ENCODE peak calls at places on chromosome 19, in nine cellular contexts. Z is Calu3, M is tibial nerve, W is fibroblast of lung, L is HFFc6, X is BE2C, T is mucosa of descending colon, J is mesothelial cell of epicardium, G is neural crest cell. R is an unnamed sample.
A peak's percentile ranks its signal among the peaks of the same experiment; 100 is the strongest.

GRCh38 chr19:55248704-55249103 is 10.1 kb downstream of the PPP6R1 start:
- DNase-seq in M (no peak), G (no peak), Z (no peak), J (no peak), W (no peak), X (no peak), L (no peak), T (no peak), R (no peak)

GRCh38 chr19:8477889-8478288 is 24.6 kb downstream of the PRAM1 start:
- DNase-seq in W (no peak), J (no peak), T (no peak), G (no peak), M (no peak), X (no peak), L (no peak), Z (no peak), R (no peak)

GRCh38 chr19:33399745-33400681 is 26.5 kb downstream of the CEBPG start:
- DNase-seq in L (no peak), T (peak; percentile 17), Z (no peak), X (peak; percentile 8), M (no peak), G (no peak), J (no peak), W (no peak), R (no peak)

GRCh38 chr19:29680447-29680846 is 15.2 kb downstream of the PLEKHF1 start:
- DNase-seq in J (no peak), X (no peak), L (no peak), Z (no peak), M (no peak), G (no peak), T (peak; percentile 78), W (no peak), R (no peak)

GRCh38 chr19:19040417-19040816 is 7.0 kb downstream of the ARMC6 start:
- DNase-seq in J (no peak), Z (no peak), W (peak; percentile 65), G (no peak), X (no peak), T (no peak), M (peak; percentile 74), L (peak; percentile 55), R (no peak)

GRCh38 chr19:53537523-53538377 is at the start of gene ZNF331:
- DNase-seq in M (peak; percentile 68), T (peak; percentile 85), W (peak; percentile 71), J (peak; percentile 59), L (peak; percentile 70), Z (no peak), G (peak; percentile 58), X (peak; percentile 80), R (peak; percentile 92)

GRCh38 chr19:46999878-47000277 is 19.8 kb upstream of the NPAS1 start:
- DNase-seq in L (no peak), M (no peak), Z (no peak), J (no peak), X (no peak), G (no peak), T (no peak), W (no peak), R (no peak)

GRCh38 chr19:47698631-47699359 is 14.4 kb upstream of the EHD2 start:
- DNase-seq in J (no peak), Z (no peak), W (no peak), X (no peak), M (no peak), G (no peak), T (no peak), L (no peak), R (no peak)

GRCh38 chr19:33171916-33172359 is 22.2 kb upstream of the LRP3 start:
- DNase-seq in G (no peak), W (peak; percentile 58), M (no peak), J (no peak), X (no peak), Z (no peak), T (no peak), L (peak; percentile 60), R (no peak)

GRCh38 chr19:51098366-51099069 is 9.7 kb downstream of the CTU1 start:
- DNase-seq in G (no peak), X (no peak), W (peak; percentile 6), J (no peak), L (no peak), Z (no peak), T (no peak), M (no peak), R (no peak)

GRCh38 chr19:55386515-55386947 is 799 bp downstream of the RPL28 start:
- DNase-seq in G (no peak), Z (no peak), X (no peak), M (no peak), W (peak; percentile 30), T (peak; percentile 53), L (no peak), J (no peak), R (no peak)

GRCh38 chr19:45113628-45114027 is 20.6 kb downstream of the PPP1R37 start:
- DNase-seq in W (no peak), Z (peak; percentile 74), T (peak; percentile 74), J (no peak), L (no peak), G (no peak), M (no peak), X (no peak), R (no peak)

DNA sequence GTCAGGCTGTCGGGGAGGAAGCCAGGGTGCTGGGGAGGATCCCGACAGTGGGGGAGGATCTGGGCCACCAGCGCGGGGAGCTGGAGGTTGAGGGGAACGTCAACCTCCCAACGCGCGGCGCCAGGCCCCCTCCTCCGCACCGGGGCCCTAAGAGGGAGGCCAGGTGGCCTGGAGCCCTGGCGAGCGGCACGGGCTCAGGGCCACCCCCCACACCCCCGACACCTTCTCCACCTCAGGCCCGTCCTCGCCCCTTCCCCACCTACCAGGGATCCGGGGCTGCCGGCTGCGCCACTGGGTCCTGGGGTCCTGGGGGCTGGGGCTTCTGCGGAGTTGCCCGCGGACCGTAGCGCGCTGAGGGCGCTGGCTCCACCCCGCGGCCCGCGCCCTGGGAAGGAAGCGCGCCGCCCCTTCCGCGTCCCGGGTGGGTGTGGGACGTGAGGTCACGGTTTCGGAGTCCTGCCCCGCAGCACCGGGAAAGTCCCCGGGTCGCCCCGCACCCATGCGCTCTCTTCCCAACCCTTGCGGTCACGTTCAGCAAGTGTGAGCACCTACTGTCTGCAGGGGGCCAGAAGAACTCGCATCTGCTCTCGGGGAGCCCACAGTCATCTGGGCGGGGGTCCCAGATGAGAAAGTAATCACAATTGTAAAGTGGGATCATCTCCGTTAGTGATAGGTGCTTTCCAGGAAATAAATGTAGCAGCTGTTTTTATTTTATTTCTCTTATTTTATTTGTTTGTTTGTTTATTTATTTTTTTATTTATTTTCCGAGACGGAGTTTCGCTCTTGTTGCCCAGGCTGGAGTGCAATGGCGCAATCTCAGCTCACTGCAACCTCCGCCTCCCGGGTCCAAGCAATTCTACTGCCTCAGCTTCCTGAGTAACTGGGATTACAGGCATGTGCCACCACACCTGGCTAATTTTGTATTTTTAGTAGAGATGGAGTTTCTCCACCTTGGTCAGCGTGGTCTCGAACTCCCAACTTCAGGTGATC is at the start of gene TICAM1:
- DNase-seq in X (peak; percentile 40), L (peak; percentile 40), T (peak; percentile 90), Z (peak; percentile 60), J (no peak), W (peak; percentile 60), G (no peak), M (peak; percentile 35), R (no peak)
- TF ChIP-seq CTCF in X (no peak), L (peak; percentile 30), T (no peak), Z (no peak), J (no peak), W (no peak), G (peak; percentile 18), M (no peak), R (no peak)

GRCh38 chr19:5352229-5352763 is 11.7 kb upstream of the PTPRS start:
- DNase-seq in X (no peak), L (peak; percentile 36), Z (no peak), T (no peak), W (peak; percentile 46), G (no peak), J (no peak), M (no peak), R (no peak)

GRCh38 chr19:5355076-5355475 is 14.5 kb upstream of the PTPRS start:
- DNase-seq in L (no peak), J (no peak), M (no peak), T (no peak), G (no peak), Z (no peak), W (no peak), X (peak; percentile 38), R (no peak)

GRCh38 chr19:5355693-5356092 is 15.1 kb upstream of the PTPRS start:
- DNase-seq in X (no peak), T (no peak), G (no peak), Z (no peak), J (no peak), M (no peak), L (no peak), W (no peak), R (no peak)

GRCh38 chr19:5356428-5356827 is 15.8 kb upstream of the PTPRS start:
- DNase-seq in M (no peak), L (no peak), W (peak; percentile 41), G (no peak), Z (no peak), T (no peak), J (no peak), X (no peak), R (no peak)

GRCh38 chr19:5354403-5354802 is 13.8 kb upstream of the PTPRS start:
- DNase-seq in W (no peak), J (no peak), M (no peak), Z (peak; percentile 33), L (no peak), X (peak; percentile 56), G (peak; percentile 44), T (no peak), R (no peak)
- TF ChIP-seq CTCF in W (peak; percentile 35), J (no peak), M (no peak), Z (no peak), L (peak; percentile 50), X (peak; percentile 49), G (peak; percentile 52), T (no peak), R (peak; percentile 34)

DNA sequence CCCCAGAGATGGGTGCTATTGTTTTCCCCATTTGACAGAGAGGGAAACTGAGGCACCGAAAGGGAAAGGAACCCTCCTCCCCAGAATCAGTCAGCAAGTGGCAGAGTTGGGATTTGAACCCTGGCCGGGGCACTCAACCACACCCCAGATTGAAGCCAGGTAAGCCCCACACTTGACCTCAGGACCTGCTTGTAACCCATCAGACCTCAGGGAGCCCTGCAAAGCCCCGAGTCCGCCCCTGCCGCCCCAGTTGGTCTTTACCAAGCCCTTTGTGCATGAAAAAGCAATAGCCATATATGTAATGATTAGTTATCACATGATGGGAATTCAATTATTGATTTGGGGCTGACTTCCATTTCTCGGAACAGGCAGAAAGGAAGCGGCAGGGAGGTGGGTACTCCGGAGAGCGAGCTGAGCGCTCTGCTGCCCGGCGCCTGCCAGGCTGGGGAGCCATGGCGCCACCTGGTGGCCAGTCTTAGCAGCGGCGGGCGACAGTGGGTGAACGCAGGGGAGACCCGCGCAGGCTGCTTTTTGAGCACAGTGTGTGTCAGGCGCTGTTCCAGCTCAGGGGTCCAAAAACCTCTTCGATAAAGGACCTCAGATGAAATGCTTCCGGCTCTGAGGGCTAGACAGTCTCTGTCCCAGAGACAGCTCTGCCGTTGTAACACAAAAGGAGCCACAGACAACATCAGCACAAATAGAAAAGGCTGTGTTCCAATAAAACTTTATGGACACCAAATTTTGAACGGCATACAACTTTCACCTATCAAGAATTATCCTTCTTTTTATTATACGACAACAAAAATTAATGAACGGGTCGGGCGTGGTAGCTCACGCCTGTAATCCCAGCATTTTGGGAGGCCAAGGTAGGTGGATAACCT is 82.9 kb upstream of the CACNA1A start:
- DNase-seq in J (peak; percentile 59), W (peak; percentile 29), X (peak; percentile 80), M (peak; percentile 76), T (peak; percentile 79), Z (peak; percentile 85), G (peak; percentile 93), L (peak; percentile 32), R (peak; percentile 94)
- TF ChIP-seq CTCF in J (peak; percentile 97), W (peak; percentile 89), X (peak; percentile 95), M (peak; percentile 91), T (peak; percentile 97), Z (peak; percentile 88), G (peak; percentile 97), L (peak; percentile 100), R (peak; percentile 100)

GRCh38 chr19:984165-984967 is at the start of gene WDR18:
- DNase-seq in Z (peak; percentile 88), T (peak; percentile 94), X (peak; percentile 95), J (peak; percentile 93), L (peak; percentile 75), G (peak; percentile 89), W (peak; percentile 80), M (peak; percentile 91), R (peak; percentile 97)
- TF ChIP-seq CTCF in Z (no peak), T (no peak), X (no peak), J (peak; percentile 11), L (peak; percentile 19), G (no peak), W (no peak), M (peak; percentile 35), R (no peak)

R was measured in osteocyte.